ENCODE peak calls at places on chromosomes 4 and X, in eight cellular contexts. V, G, X, D, J, H, W and M are unnamed samples.

GRCh38 chr4:54101190-54102041 is 1.5 kb downstream of the GSX2 start:
- DNase-seq in G (no peak), D (no peak), X (peak), J (no peak), H (no peak), W (no peak), V (peak), M (peak)

GRCh38 chrX:97332963-97333362 is 449.3 kb downstream of the RPA4 start:
- DNase-seq in G (no peak), J (no peak), V (no peak), D (no peak), W (no peak), X (no peak), H (no peak), M (no peak)

GRCh38 chr4:7470111-7470510 is 35.4 kb upstream of the PSAPL1 start:
- DNase-seq in G (no peak), X (no peak), V (no peak), W (no peak), D (no peak), H (no peak), J (no peak), M (no peak)

GRCh38 chr4:78065514-78066192 is 8.5 kb downstream of the FRAS1 start:
- DNase-seq in J (no peak), D (no peak), H (no peak), X (no peak), V (no peak), G (no peak), W (peak), M (no peak)

GRCh38 chr4:54063737-54064316 is 578 bp downstream of the CHIC2 start:
- DNase-seq in H (peak), D (no peak), X (no peak), V (peak), J (peak), W (peak), G (peak), M (peak)

GRCh38 chrX:11672213-11672612 is 6.5 kb upstream of the ARHGAP6 start:
- DNase-seq in G (no peak), X (no peak), H (no peak), J (no peak), D (no peak), V (no peak), W (no peak), M (no peak)

GRCh38 chr4:98565646-98566403 is 92.6 kb downstream of the TSPAN5 start:
- DNase-seq in D (no peak), G (no peak), H (no peak), X (no peak), W (no peak), V (no peak), J (no peak), M (no peak)

GRCh38 chrX:14064632-14065432 is 35.1 kb upstream of the GEMIN8 start:
- DNase-seq in W (no peak), D (peak), H (peak), X (no peak), V (no peak), G (peak), J (peak), M (no peak)

DNA sequence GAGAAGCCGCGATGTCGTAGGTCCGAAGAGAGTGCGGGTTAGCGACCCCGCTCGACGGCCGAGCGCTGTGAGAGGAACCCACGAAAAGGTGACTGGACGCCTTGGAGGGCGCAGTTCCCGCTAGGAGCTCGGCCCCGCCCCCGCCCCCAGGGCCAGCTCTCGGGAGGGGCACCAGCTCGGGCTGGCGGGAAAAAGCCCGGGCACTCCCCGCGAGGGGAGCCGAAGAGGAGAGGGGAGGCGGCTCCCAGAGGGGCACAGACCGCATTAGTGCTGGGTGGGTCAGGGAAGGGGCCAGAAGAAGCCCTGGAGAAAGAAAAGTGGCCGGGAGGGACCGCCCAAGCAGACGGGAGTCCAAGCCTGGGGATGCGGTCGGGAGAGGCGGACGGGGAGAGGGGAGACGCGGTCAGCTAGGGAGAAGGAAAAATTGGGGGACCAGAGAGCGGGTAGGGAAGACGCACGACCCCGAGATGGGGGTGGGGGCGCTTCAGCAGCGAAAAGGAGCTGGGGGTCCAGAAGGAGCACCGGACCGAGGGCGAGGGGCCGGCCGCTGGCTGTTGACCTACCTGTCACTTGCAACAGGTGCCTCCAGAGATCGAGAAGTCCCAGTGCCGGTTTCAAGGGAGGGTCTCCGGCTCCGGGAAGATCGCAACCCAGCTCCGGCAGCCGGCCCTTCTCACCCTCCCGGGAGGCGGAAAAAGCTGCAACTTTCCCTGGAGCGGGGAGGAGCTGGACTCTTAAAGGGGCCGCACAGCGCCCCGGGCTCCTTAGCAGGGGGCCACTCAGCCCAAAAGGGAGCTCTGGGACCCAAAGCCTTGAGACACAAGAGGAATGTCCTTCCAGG is at the start of gene SYTL4:
- DNase-seq in X (peak), J (peak), W (no peak), H (no peak), V (peak), G (peak), D (peak), M (peak)
- TF ChIP-seq MAX in X (no peak), J (no peak), W (no peak), H (no peak), V (no peak), G (no peak), D (no peak), M (no peak)

GRCh38 chr4:148747721-148748268 is 305.6 kb upstream of the NR3C2 start:
- DNase-seq in V (no peak), J (no peak), X (no peak), H (no peak), G (no peak), W (no peak), D (no peak), M (no peak)

DNA sequence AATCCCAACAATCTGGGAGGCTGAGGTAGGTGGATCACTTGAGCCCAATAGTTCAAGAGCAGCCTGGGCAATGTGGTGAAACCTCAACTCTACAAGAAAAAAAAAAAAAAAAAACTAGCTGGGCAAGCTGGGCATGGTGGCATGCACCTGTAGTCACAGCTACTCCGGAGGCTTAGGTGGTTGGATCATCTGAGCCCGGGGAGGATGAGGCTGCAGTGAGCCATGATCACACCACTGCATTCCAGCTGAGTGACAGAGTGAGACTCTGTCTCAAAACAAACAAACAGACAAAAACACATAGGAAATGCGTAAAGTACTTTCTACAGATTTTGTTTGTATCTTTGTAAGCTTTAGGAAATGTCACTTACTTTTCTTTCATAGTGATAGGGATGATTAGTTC is 307.2 kb upstream of the NR3C2 start:
- DNase-seq in X (no peak), J (no peak), D (no peak), G (no peak), V (no peak), W (no peak), H (no peak), M (no peak)
- TF ChIP-seq MAX in X (no peak), J (no peak), D (no peak), G (no peak), V (no peak), W (no peak), H (no peak), M (no peak)

DNA sequence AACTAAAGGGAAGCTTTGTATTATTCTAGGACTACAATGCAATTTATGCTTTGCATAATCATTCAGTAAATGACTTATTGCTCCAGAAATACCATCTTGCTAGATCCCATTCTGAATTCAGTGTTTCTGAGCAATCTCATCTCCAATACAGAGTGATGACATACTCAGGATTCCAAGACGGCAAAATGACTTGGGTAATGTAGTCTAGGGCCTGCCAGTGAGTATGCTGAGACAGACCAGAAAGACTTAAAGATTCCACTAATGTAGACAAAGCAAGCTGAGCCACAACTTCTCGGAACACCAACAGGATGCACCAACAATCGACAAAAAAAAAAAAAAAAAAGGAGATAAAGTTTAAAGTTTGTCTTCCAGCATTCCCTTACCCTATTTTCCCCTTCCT is 939 bp upstream of the SEC24B start:
- DNase-seq in G (no peak), W (no peak), D (no peak), J (no peak), H (peak), X (no peak), V (no peak), M (no peak)
- TF ChIP-seq MAX in G (no peak), W (no peak), D (no peak), J (no peak), H (no peak), X (no peak), V (no peak), M (no peak)

GRCh38 chr4:104907991-104908390 is 238.7 kb upstream of the TET2 start:
- DNase-seq in G (no peak), X (no peak), D (no peak), W (no peak), H (no peak), J (no peak), V (no peak), M (no peak)

GRCh38 chr4:104907074-104907649 is 239.5 kb upstream of the TET2 start:
- DNase-seq in X (no peak), J (no peak), H (no peak), V (no peak), D (no peak), G (no peak), W (no peak), M (no peak)

GRCh38 chr4:104905546-104905945 is 241.1 kb upstream of the TET2 start:
- DNase-seq in H (no peak), W (no peak), G (no peak), J (no peak), X (no peak), V (no peak), D (no peak), M (no peak)

GRCh38 chr4:104909376-104909775 is 237.3 kb upstream of the TET2 start:
- DNase-seq in V (no peak), J (no peak), G (no peak), X (no peak), H (no peak), W (no peak), D (no peak), M (no peak)

DNA sequence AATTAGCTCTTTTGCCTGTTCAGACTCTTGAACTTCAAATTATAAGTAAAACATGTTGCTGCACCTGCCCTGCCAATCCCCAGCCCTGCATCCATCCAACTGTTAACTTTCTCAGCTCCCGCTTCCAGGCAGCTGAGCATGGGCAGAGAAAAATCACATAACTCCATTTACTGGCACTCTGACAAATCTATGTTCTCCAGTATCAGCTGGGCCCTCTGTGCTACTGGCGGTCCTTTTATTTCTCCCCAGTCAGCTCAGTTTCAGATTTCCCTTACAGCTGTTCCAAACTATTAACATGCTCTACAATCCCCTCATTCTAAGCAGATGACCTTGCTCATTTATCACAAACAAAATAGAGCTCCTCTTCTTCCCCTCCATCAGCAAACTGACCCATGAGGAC is 240.4 kb upstream of the TET2 start:
- DNase-seq in V (no peak), W (no peak), J (no peak), H (no peak), G (no peak), D (no peak), X (no peak), M (no peak)
- TF ChIP-seq MAX in V (no peak), W (no peak), J (no peak), H (no peak), G (no peak), D (no peak), X (no peak), M (no peak)

GRCh38 chr4:79235074-79235473 is 90.8 kb downstream of the NAA11 start:
- DNase-seq in D (no peak), W (no peak), H (no peak), J (no peak), V (no peak), X (no peak), G (no peak), M (no peak)
- TF ChIP-seq MAX in D (no peak), W (no peak), H (no peak), J (no peak), V (no peak), X (no peak), G (no peak), M (no peak)

GRCh38 chrX:124268099-124268498 is 64.4 kb upstream of the TEX13D start:
- DNase-seq in G (no peak), W (no peak), X (no peak), D (no peak), J (no peak), V (no peak), H (no peak), M (no peak)

GRCh38 chrX:124263743-124264142 is 68.7 kb upstream of the TEX13D start:
- DNase-seq in X (no peak), V (no peak), W (no peak), G (no peak), J (no peak), D (no peak), H (peak), M (no peak)

GRCh38 chrX:124260845-124261244 is 71.6 kb upstream of the TEX13D start:
- DNase-seq in X (no peak), H (no peak), G (no peak), W (no peak), J (no peak), D (no peak), V (no peak), M (no peak)

DNA sequence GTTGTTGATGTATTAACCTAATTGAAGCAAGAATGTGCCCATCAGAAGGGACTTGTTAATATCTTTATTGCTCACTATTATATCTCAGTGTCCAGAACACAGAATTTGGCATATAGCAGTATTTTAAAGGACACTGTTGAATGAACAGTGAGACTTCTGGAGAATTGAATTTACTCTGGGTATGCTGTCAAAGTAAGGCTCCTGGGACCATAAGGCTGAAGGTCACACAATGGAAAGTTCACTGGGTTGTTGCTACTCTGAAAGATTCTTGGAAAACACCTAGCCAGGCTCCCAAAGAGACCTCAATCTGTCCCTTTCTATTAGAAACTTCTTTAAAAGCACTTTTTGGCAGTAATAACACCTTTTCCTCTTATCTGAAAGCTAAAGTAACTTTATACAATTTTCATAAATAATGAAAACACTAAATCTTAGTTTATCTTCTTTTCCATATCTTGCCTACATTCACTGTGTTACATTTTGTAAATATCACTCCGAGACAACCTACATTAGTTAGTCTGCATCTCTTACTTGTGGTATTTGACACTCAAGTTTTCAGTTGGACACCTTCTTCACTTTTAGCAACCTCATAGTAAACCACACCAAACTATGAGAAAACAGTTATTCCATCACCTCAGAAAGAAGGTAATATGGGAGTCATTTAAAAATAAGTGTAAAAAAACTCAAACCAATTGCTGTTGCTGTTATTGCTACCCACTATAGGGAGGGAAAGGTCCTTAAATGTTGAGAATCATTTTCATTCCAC is 66.0 kb upstream of the TEX13D start:
- DNase-seq in D (no peak), J (no peak), W (no peak), V (no peak), H (no peak), X (no peak), G (no peak), M (no peak)
- TF ChIP-seq MAX in D (no peak), J (no peak), W (no peak), V (no peak), H (no peak), X (no peak), G (no peak), M (no peak)

GRCh38 chr4:149553959-149554520 is 261.6 kb downstream of the IQCM start:
- DNase-seq in D (no peak), W (no peak), G (no peak), J (no peak), H (no peak), V (no peak), X (no peak), M (no peak)
- TF ChIP-seq MAX in D (no peak), W (no peak), G (no peak), J (no peak), H (no peak), V (no peak), X (no peak), M (no peak)

GRCh38 chr4:185016101-185016940 is 2.0 kb upstream of the HELT start:
- DNase-seq in X (peak), W (no peak), H (no peak), G (no peak), V (peak), J (no peak), D (no peak), M (no peak)

GRCh38 chr4:185015108-185015507 is 3.2 kb upstream of the HELT start:
- DNase-seq in V (no peak), W (no peak), H (no peak), J (no peak), G (no peak), D (no peak), X (no peak), M (no peak)

GRCh38 chr4:185016946-185017797 is 1.1 kb upstream of the HELT start:
- DNase-seq in H (no peak), D (no peak), G (no peak), J (no peak), W (no peak), X (no peak), V (peak), M (no peak)

GRCh38 chr4:185013715-185014114 is 4.6 kb upstream of the HELT start:
- DNase-seq in H (no peak), G (no peak), D (no peak), J (no peak), V (no peak), W (no peak), X (no peak), M (no peak)

GRCh38 chr4:185011408-185011807 is 6.9 kb upstream of the HELT start:
- DNase-seq in W (peak), X (peak), D (peak), G (no peak), V (peak), J (no peak), H (peak), M (peak)
- TF ChIP-seq MAX in W (no peak), X (no peak), D (no peak), G (no peak), V (no peak), J (no peak), H (no peak), M (no peak)

DNA sequence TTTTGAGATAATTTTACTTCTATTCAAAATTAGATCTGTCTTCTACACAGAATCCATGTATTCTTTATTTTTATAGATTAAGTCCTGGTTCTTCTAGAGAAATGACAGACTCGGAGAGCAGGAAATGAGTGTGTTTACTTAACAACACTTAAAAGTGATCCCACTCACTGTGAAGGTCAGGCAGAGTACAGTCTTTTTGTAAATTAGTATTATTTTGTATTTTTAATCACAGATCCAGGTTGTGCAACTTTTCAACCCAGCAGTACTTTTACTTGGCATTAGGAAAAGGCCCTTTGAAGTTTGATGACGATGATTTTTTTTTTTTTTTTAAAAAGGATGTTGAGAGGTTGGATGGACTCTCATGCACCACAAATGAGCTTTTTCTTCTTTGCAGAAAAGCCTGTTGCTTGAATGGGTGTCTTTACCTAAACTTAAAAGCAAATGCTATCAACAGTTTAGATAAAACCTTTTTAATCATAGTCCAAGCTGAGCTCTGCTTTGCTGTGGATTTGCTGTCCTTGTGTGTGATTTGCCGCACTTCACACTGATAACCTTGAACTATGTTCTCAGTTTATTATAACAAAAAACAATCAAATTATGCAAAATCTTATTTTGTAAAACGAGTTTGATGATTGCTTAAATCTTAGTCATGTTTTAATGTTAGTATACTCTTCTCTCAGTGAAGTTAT is 114.0 kb downstream of the MXRA5 start:
- DNase-seq in V (no peak), G (no peak), X (no peak), D (no peak), J (no peak), W (no peak), H (no peak), M (no peak)
- TF ChIP-seq MAX in V (no peak), G (no peak), X (no peak), D (no peak), J (no peak), W (no peak), H (no peak), M (no peak)

GRCh38 chrX:132716006-132716405 is 227.2 kb upstream of the MBNL3 start:
- DNase-seq in W (no peak), H (no peak), J (peak), X (no peak), V (no peak), D (no peak), G (no peak), M (peak)
- TF ChIP-seq MAX in W (no peak), H (no peak), J (no peak), X (no peak), V (no peak), D (no peak), G (no peak), M (no peak)